ENCODE peak calls at places on chromosomes 6 and 20, in five cellular contexts. U is stimulated activated naive CD8-positive, alpha-beta T cell treated with anti-CD3 and anti-CD28 coated beads, Interleukin-15, amount 100 ng/mL, for 72 hours; M is naive thymus-derived CD4-positive, alpha-beta T cell; K is activated T-cell treated with anti-CD3 and anti-CD28 coated beads, Interleukin-2, amount 50 U/mL, for 4 hours; G is left cardiac atrium. S is an unnamed sample.
A peak's percentile ranks its signal among the peaks of the same experiment; 100 is the strongest.

GRCh38 chr6:3659748-3660147 is 91.8 kb downstream of the PXDC1 start:
- ATAC-seq in U (no peak), M (no peak), K (no peak), G (no peak), S (no peak)

GRCh38 chr6:88141641-88142298 is 24.4 kb downstream of the CNR1 start:
- ATAC-seq in U (no peak), M (peak; percentile 65), K (no peak), G (no peak), S (peak; percentile 98)

GRCh38 chr6:56270812-56271441 is 23.5 kb upstream of the COL21A1 start:
- ATAC-seq in U (no peak), M (no peak), K (no peak), G (no peak), S (no peak)

GRCh38 chr6:10478187-10479040 is 42.7 kb upstream of the GCNT2 start:
- ATAC-seq in U (peak; percentile 36), M (no peak), K (no peak), G (no peak), S (no peak)

GRCh38 chr20:53284141-53285055 is 309.2 kb downstream of the ZNF217 start:
- ATAC-seq in U (no peak), M (no peak), K (no peak), G (no peak), S (no peak)

GRCh38 chr6:157629220-157629619 is 193.8 kb upstream of the SNX9 start:
- ATAC-seq in U (no peak), M (no peak), K (no peak), G (no peak), S (no peak)

GRCh38 chr6:56400273-56400672 is 152.9 kb upstream of the COL21A1 start:
- ATAC-seq in U (no peak), M (no peak), K (no peak), G (no peak), S (no peak)

GRCh38 chr6:156508923-156509322 is 268.3 kb upstream of the ARID1B start:
- ATAC-seq in U (no peak), M (no peak), K (no peak), G (no peak), S (peak; percentile 73)

GRCh38 chr20:40332167-40332566 is 356.9 kb downstream of the MAFB start:
- ATAC-seq in U (no peak), M (no peak), K (no peak), G (no peak), S (no peak)

GRCh38 chr20:44743916-44744655 is 1.6 kb upstream of the KCNK15 start:
- ATAC-seq in U (no peak), M (no peak), K (no peak), G (no peak), S (no peak)

GRCh38 chr20:43947316-43947710 is 32.7 kb downstream of the TOX2 start:
- ATAC-seq in U (no peak), M (no peak), K (no peak), G (no peak), S (no peak)

GRCh38 chr6:117264487-117265424 is 602 bp upstream of the VGLL2 start:
- ATAC-seq in U (peak; percentile 86), M (no peak), K (peak; percentile 41), G (peak; percentile 47), S (peak; percentile 69)

GRCh38 chr6:5782783-5783567 is 223.8 kb downstream of the NRN1 start:
- ATAC-seq in U (no peak), M (no peak), K (no peak), G (peak; percentile 91), S (no peak)

GRCh38 chr20:23027721-23028120 is 7.4 kb upstream of the SSTR4 start:
- ATAC-seq in U (no peak), M (peak; percentile 58), K (no peak), G (no peak), S (no peak)

GRCh38 chr6:44201200-44201599 is 15.5 kb upstream of the MYMX start:
- ATAC-seq in U (no peak), M (no peak), K (no peak), G (no peak), S (no peak)

GRCh38 chr20:1929460-1929859 is 34.3 kb downstream of the SIRPA start:
- ATAC-seq in U (no peak), M (no peak), K (no peak), G (no peak), S (no peak)

GRCh38 chr6:56311086-56311485 is 63.7 kb upstream of the COL21A1 start:
- ATAC-seq in U (no peak), M (no peak), K (no peak), G (no peak), S (no peak)

GRCh38 chr6:13461805-13462204 is 25.6 kb downstream of the GFOD1 start:
- ATAC-seq in U (no peak), M (peak; percentile 70), K (no peak), G (no peak), S (no peak)

GRCh38 chr6:35663001-35663400 is 25.7 kb downstream of the FKBP5 start:
- ATAC-seq in U (no peak), M (peak; percentile 20), K (no peak), G (no peak), S (no peak)

GRCh38 chr6:101102702-101103101 is 221.6 kb upstream of the ASCC3 start:
- ATAC-seq in U (no peak), M (no peak), K (no peak), G (no peak), S (no peak)

GRCh38 chr6:125299257-125299656 is 2.5 kb downstream of the HDDC2 start:
- ATAC-seq in U (peak; percentile 51), M (no peak), K (no peak), G (no peak), S (no peak)

GRCh38 chr6:20673458-20673857 is 139.2 kb downstream of the CDKAL1 start:
- ATAC-seq in U (no peak), M (no peak), K (no peak), G (no peak), S (no peak)

GRCh38 chr20:23180451-23180921 is 94.4 kb upstream of the CD93 start:
- ATAC-seq in U (peak; percentile 28), M (no peak), K (no peak), G (peak; percentile 79), S (peak; percentile 39)

GRCh38 chr6:149925253-149925973 is 2.5 kb upstream of the RAET1G start:
- ATAC-seq in U (no peak), M (no peak), K (no peak), G (peak; percentile 20), S (no peak)

GRCh38 chr6:131992557-131992956 is 41.4 kb upstream of the CCN2 start:
- ATAC-seq in U (no peak), M (no peak), K (no peak), G (no peak), S (no peak)

GRCh38 chr6:100171533-100172321 is 177.7 kb upstream of the MCHR2 start:
- ATAC-seq in U (no peak), M (no peak), K (no peak), G (no peak), S (no peak)

GRCh38 chr6:26094036-26094435 is 6.8 kb downstream of the HFE start:
- ATAC-seq in U (no peak), M (no peak), K (no peak), G (no peak), S (no peak)

GRCh38 chr6:89323461-89324098 is 8.5 kb upstream of the GABRR2 start:
- ATAC-seq in U (no peak), M (no peak), K (no peak), G (no peak), S (no peak)

GRCh38 chr20:38211200-38212097 is 46.4 kb upstream of the TGM2 start:
- ATAC-seq in U (no peak), M (no peak), K (no peak), G (peak; percentile 71), S (no peak)

GRCh38 chr6:53691252-53691651 is 25.7 kb upstream of the KLHL31 start:
- ATAC-seq in U (no peak), M (no peak), K (no peak), G (no peak), S (no peak)

GRCh38 chr6:89887452-89888137 is 6.7 kb upstream of the GJA10 start:
- ATAC-seq in U (peak; percentile 70), M (peak; percentile 37), K (peak; percentile 35), G (peak; percentile 23), S (peak; percentile 50)

GRCh38 chr6:146628350-146628749 is 29.6 kb downstream of the ADGB start:
- ATAC-seq in U (no peak), M (no peak), K (no peak), G (no peak), S (no peak)

GRCh38 chr6:1641391-1641790 is 31.7 kb downstream of the FOXC1 start:
- ATAC-seq in U (no peak), M (no peak), K (no peak), G (no peak), S (no peak)

GRCh38 chr20:63651942-63652191 is 1.4 kb downstream of the STMN3 start:
- ATAC-seq in U (peak; percentile 3), M (peak; percentile 29), K (peak; percentile 3), G (no peak), S (peak; percentile 31)